ENCODE peak calls at places on chromosome 1, in four cellular contexts. V is MM.1S, I is OCI-LY7, Z is PC-3. C is an unnamed sample. For H3K9me2 and H3K36me3, the result is how much of the 10 kb centered on the place peaks cover.

GRCh38 chr1:95793893-95794292 is 559.9 kb downstream of the RWDD3 start:
- DNase-seq in V (no peak), Z (peak), I (no peak), C (no peak)

GRCh38 chr1:115906627-115907026 is 65.7 kb upstream of the NHLH2 start:
- DNase-seq in I (no peak), Z (peak), V (no peak), C (no peak)

GRCh38 chr1:8120693-8121260 is 94.7 kb upstream of the ERRFI1 start:
- DNase-seq in Z (peak), V (no peak), I (no peak), C (no peak)

GRCh38 chr1:24861821-24862727 is 68.0 kb downstream of the RUNX3 start:
- DNase-seq in I (peak), V (no peak), Z (peak), C (no peak)

GRCh38 chr1:3296326-3296725 is 158.1 kb upstream of the ARHGEF16 start:
- DNase-seq in V (no peak), Z (no peak), I (no peak), C (no peak)

GRCh38 chr1:93124556-93125368 is 45.7 kb downstream of the MTF2 start:
- DNase-seq in Z (no peak), I (no peak), V (no peak), C (no peak)

GRCh38 chr1:39761557-39762260 is 9.4 kb downstream of the OXCT2 start:
- DNase-seq in Z (no peak), I (no peak), V (no peak), C (no peak)

GRCh38 chr1:196723325-196724185 is 51.1 kb upstream of the CFHR3 start:
- DNase-seq in V (peak), Z (peak), I (peak), C (peak)

GRCh38 chr1:94801919-94802546 is 18.1 kb upstream of the SLC44A3 start:
- DNase-seq in V (peak), Z (peak), I (peak), C (peak)

GRCh38 chr1:86582161-86582560 is 35.3 kb downstream of the CLCA4 start:
- DNase-seq in I (no peak), V (no peak), Z (no peak), C (no peak)

GRCh38 chr1:166679369-166679768 is 159.9 kb upstream of the POGK start:
- DNase-seq in Z (no peak), I (no peak), V (no peak), C (no peak)

GRCh38 chr1:1291023-1291528 is 10.8 kb downstream of the SCNN1D start:
- DNase-seq in Z (peak), V (no peak), I (no peak), C (no peak)

GRCh38 chr1:184753608-184754478 is 815 bp downstream of the EDEM3 start:
- DNase-seq in Z (peak), V (peak), I (peak), C (peak)

GRCh38 chr1:80776286-80776685 is 1024.4 kb upstream of the ADGRL2 start:
- DNase-seq in V (no peak), Z (no peak), I (no peak), C (no peak)

GRCh38 chr1:56644064-56644940 is 812 bp upstream of the PRKAA2 start:
- DNase-seq in V (no peak), I (no peak), Z (peak), C (no peak)

GRCh38 chr1:97332716-97333115 is 588.1 kb downstream of the DPYD start:
- DNase-seq in Z (peak), I (no peak), V (no peak), C (no peak)

GRCh38 chr1:233935277-233935868 is 30.9 kb downstream of the SLC35F3 start:
- DNase-seq in I (no peak), V (no peak), Z (no peak), C (no peak)

GRCh38 chr1:36573445-36573844 is 90.7 kb upstream of the CSF3R start:
- DNase-seq in I (no peak), V (no peak), Z (no peak), C (no peak)

GRCh38 chr1:29456685-29457084 is 220.4 kb downstream of the PTPRU start:
- DNase-seq in I (no peak), Z (no peak), V (no peak), C (no peak)

GRCh38 chr1:213666113-213666512 is 321.7 kb upstream of the PROX1 start:
- DNase-seq in V (no peak), Z (no peak), I (no peak), C (no peak)

DNA sequence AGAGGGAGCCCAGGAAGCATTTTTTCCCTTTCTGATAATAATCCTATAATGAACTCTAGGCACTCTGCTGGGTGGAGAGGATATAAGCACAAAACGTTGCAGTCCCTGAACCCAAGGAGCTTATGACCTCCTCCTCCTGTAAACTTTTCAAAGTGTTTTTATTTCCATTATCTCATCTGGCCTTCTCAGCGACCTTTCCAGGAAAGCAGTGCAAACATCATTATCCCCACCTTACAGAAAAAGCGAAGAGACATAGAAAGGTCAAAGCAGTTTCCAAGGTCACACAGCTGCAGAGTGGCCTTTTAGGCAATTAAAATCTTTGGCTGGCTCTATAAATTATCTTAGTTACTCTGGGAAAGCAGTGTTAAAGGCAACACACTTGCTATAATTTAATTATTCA is 63.8 kb downstream of the OLFML3 start:
- DNase-seq in I (no peak), Z (no peak), V (no peak), C (no peak)
- H3K9me2 ChIP-seq in I (under half), Z (under half), V (under half), C (under half)

GRCh38 chr1:108154323-108154722 is 45.8 kb downstream of the SLC25A24 start:
- DNase-seq in Z (peak), V (no peak), I (no peak), C (no peak)
- H3K36me3 ChIP-seq in Z (half or more), V (under half), I (under half), C (under half)

DNA sequence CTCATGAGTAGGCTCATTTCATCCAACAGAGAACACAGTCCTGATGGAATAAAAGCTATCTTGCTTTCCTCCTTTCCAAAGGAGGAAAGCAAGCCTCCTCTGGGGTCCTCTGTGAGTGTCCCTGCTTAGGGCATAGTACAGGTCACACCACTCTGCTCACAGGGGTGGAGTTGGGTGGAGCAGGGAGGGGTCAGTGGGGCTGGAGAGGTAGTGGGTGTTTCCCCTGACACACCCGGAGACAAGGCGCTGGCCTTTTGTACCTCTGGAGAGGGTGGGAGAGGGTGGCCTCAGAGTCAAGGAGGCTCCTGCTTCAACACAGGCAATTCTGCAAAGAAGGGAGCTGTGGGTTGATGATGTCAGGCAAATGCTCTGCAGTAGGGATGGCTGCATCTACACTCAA is 58.5 kb upstream of the PLXNA2 start:
- DNase-seq in V (no peak), I (no peak), Z (no peak), C (no peak)
- H3K9me2 ChIP-seq in V (under half), I (under half), Z (under half), C (under half)

GRCh38 chr1:113096493-113096892 is 23.5 kb downstream of the LRIG2 start:
- DNase-seq in I (no peak), Z (no peak), V (no peak), C (no peak)
- H3K36me3 ChIP-seq in I (half or more), Z (half or more), V (under half), C (half or more)

GRCh38 chr1:152539901-152540300 is 25.6 kb downstream of the CRCT1 start:
- DNase-seq in I (no peak), V (no peak), Z (no peak), C (no peak)
- H3K9me2 ChIP-seq in I (under half), V (under half), Z (under half), C (under half)

GRCh38 chr1:19140465-19140864 is 69.6 kb downstream of the UBR4 start:
- DNase-seq in V (no peak), Z (no peak), I (no peak), C (no peak)
- H3K36me3 ChIP-seq in V (under half), Z (half or more), I (half or more), C (half or more)

GRCh38 chr1:240109130-240109529 is 17.4 kb downstream of the FMN2 start:
- DNase-seq in Z (no peak), V (no peak), I (no peak), C (no peak)
- H3K9me2 ChIP-seq in Z (under half), V (under half), I (under half), C (under half)

GRCh38 chr1:109391626-109392025 is 6.1 kb downstream of the SORT1 start:
- DNase-seq in I (peak), V (no peak), Z (no peak), C (peak)
- H3K36me3 ChIP-seq in I (under half), V (under half), Z (under half), C (under half)

GRCh38 chr1:114043548-114043947 is 64.3 kb downstream of the OLFML3 start:
- DNase-seq in I (no peak), V (no peak), Z (no peak), C (no peak)
- H3K9me2 ChIP-seq in I (under half), V (under half), Z (under half), C (under half)

C was measured in Karpas-422.